ENCODE peak calls at places on chromosomes 16 and 17, in five cellular contexts. W is AG09309, M is neural progenitor cell, H is mucosa of descending colon, U is coronary artery. P is an unnamed sample.

GRCh38 chr17:33682622-33683021 is 389.5 kb upstream of the ASIC2 start:
- DNase-seq in W (no peak), M (no peak), H (no peak), U (no peak), P (no peak)

GRCh38 chr17:35660902-35661301 is 70.5 kb upstream of the RASL10B start:
- DNase-seq in W (no peak), M (no peak), H (no peak), U (no peak), P (no peak)

GRCh38 chr17:39541652-39542051 is 66.1 kb downstream of the NEUROD2 start:
- DNase-seq in W (no peak), M (no peak), H (no peak), U (no peak), P (no peak)

GRCh38 chr17:4708436-4708835 is 2.0 kb upstream of the ARRB2 start:
- DNase-seq in W (no peak), M (peak), H (no peak), U (no peak), P (no peak)

GRCh38 chr17:13925579-13925978 is 143.7 kb upstream of the COX10 start:
- DNase-seq in W (no peak), M (no peak), H (no peak), U (no peak), P (no peak)

GRCh38 chr17:37605813-37606505 is 3.3 kb downstream of the SYNRG start:
- DNase-seq in W (peak), M (no peak), H (no peak), U (no peak), P (no peak)

GRCh38 chr16:81786321-81786720 is 7.2 kb downstream of the PLCG2 start:
- DNase-seq in W (no peak), M (no peak), H (no peak), U (no peak), P (no peak)

GRCh38 chr17:43983515-43984411 is 20.7 kb upstream of the NAGS start:
- DNase-seq in W (no peak), M (peak), H (peak), U (no peak), P (no peak)

GRCh38 chr17:68238488-68238887 is 9.4 kb upstream of the AMZ2 start:
- DNase-seq in W (no peak), M (no peak), H (no peak), U (no peak), P (no peak)

GRCh38 chr17:50047488-50048126 is 8.3 kb upstream of the ITGA3 start:
- DNase-seq in W (no peak), M (no peak), H (no peak), U (no peak), P (no peak)

GRCh38 chr16:31084584-31085298 is 4.0 kb downstream of the PRSS53 start:
- DNase-seq in W (no peak), M (no peak), H (no peak), U (no peak), P (no peak)

GRCh38 chr17:37483311-37484039 is 6.2 kb upstream of the DUSP14 start:
- DNase-seq in W (peak), M (no peak), H (no peak), U (no peak), P (no peak)

GRCh38 chr16:67397451-67397801 is 4.1 kb upstream of the TPPP3 start:
- DNase-seq in W (no peak), M (no peak), H (peak), U (no peak), P (no peak)

GRCh38 chr16:9818702-9819101 is 363.5 kb downstream of the GRIN2A start:
- DNase-seq in W (no peak), M (no peak), H (no peak), U (no peak), P (no peak)
- H3K4me3 ChIP-seq in W (no peak), M (no peak), H (no peak), U (no peak), P (no peak)

GRCh38 chr16:73069581-73070262 is 21.8 kb upstream of the ZFHX3 start:
- DNase-seq in W (no peak), M (no peak), H (no peak), U (peak), P (no peak)

GRCh38 chr16:73066927-73067670 is 19.2 kb upstream of the ZFHX3 start:
- DNase-seq in W (no peak), M (peak), H (peak), U (peak), P (no peak)

GRCh38 chr16:73068546-73069401 is 20.8 kb upstream of the ZFHX3 start:
- DNase-seq in W (peak), M (peak), H (peak), U (peak), P (no peak)

GRCh38 chr16:73066321-73066926 is 18.5 kb upstream of the ZFHX3 start:
- DNase-seq in W (no peak), M (peak), H (peak), U (peak), P (no peak)

DNA sequence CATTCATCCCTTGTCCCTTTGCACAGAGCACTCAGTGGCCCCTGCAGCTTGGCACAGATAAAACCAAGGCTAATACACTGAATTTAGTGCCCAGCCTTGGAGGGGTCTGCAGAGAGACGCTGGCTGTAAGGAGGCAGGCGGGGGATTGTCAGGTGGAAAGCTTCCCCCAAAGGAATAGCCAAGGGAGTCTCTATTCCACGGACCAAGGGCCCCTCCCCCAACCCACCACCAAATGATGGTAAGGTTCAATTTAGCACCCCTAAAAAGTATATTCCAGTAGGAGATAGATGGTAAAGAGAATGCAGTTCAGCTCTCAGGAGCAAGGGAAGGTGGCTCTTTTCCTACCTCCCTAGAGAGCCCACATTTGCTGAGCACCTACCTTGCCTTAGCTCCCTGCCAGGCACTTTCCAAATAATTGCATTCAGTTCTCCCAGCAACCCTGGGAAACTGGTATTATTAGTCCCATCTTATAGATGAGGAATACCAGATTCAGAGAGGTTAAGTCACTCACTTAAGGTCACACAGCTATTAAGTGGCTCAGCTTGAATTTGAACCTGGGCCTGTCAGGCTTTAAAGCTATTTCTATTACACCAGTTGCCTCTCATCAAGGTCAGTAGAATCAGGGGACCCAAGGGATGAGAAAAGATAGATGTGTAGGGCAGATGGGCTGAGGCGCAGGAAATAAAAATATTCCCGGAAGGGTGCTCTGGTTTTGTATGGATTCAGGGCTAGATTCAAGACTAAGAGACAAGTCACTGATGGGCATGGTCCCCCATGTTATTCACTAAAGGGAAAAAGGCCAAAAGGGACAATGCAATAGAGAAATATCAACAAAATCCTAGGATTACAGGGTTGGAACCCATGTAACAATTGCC is 20.0 kb upstream of the ZFHX3 start:
- DNase-seq in W (no peak), M (no peak), H (no peak), U (peak), P (no peak)
- TF ChIP-seq CTCF in W (no peak), M (no peak), H (no peak), U (no peak), P (no peak)

DNA sequence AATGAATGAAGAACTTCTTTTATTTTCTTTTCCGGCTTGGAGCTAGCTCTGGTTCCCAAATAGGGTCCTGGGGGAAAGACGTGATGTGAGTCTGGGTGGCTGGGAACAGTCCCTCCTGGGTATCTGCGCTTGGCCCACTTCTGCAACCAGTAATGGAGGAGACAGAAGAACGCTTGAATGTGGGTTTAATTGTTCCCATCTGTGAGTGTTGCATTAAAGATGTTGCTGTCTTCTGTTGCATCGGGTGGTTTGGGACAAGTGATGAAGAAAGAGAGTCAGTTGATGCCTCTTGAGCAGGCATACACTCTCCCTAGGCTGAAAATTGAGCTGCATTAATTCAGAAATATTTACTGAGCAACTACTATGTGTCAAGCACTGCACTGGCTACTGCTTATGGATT is 511.1 kb downstream of the CDH13 start:
- DNase-seq in W (no peak), M (no peak), H (no peak), U (no peak), P (no peak)
- H3K4me3 ChIP-seq in W (peak), M (no peak), H (no peak), U (peak), P (no peak)

DNA sequence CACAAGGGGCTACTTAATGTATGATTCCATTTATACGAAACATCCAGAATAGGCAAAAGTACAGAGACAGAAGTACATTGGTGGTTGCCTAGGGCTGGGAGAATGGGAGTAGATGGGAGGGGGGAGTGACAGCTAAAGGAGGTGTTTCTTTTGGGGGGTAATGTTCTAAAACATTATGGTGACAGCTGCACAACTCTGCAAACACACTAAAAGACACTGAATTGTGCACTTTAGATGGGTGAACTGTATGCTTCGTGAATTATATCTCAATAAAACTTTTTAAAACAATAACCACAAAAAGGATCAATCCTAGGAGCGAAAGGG is 661 bp downstream of the LYRM9 start:
- DNase-seq in W (no peak), M (no peak), H (no peak), U (no peak), P (no peak)
- TF ChIP-seq CTCF in W (no peak), M (no peak), H (no peak), U (no peak), P (no peak)

DNA sequence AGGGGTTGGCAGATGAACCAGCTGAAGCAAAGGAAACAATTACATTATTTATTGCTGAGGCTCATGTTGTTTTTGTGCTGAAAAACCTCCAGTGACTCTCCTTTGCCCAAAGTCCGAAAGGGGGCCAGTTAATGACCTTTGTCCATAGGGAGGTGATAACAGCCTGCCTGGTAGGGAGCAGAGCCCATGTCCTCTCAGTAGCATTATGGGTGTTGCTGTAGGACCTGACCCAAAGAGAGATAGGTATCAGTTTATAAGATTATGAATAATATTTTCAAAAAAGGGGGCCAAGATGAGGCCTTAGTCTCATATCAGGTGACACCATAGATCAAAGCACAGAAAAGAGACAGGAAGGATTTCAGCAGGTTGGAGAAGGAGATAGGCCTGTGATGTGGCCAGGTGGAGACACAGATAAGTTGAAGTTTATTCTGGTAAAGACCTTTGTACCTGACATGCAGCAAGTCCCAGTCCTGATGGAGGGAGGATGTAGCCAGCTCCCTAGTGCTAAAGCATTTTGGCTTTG is 55.1 kb downstream of the CENPV start:
- DNase-seq in W (no peak), M (no peak), H (no peak), U (no peak), P (no peak)
- H3K4me3 ChIP-seq in W (no peak), M (no peak), H (no peak), U (no peak), P (no peak)

GRCh38 chr16:7345423-7345822 is 12.8 kb downstream of the RBFOX1 start:
- DNase-seq in W (no peak), M (no peak), H (no peak), U (no peak), P (no peak)
- TF ChIP-seq CTCF in W (no peak), M (no peak), H (no peak), U (no peak), P (no peak)

GRCh38 chr16:79283578-79283977 is 317.0 kb downstream of the MAF start:
- DNase-seq in W (no peak), M (no peak), H (no peak), U (no peak), P (no peak)

GRCh38 chr16:79284760-79285159 is 315.8 kb downstream of the MAF start:
- DNase-seq in W (no peak), M (no peak), H (no peak), U (no peak), P (no peak)

GRCh38 chr16:79288046-79288445 is 312.5 kb downstream of the MAF start:
- DNase-seq in W (no peak), M (no peak), H (no peak), U (no peak), P (no peak)

GRCh38 chr16:79286646-79287423 is 313.7 kb downstream of the MAF start:
- DNase-seq in W (no peak), M (peak), H (peak), U (no peak), P (no peak)

DNA sequence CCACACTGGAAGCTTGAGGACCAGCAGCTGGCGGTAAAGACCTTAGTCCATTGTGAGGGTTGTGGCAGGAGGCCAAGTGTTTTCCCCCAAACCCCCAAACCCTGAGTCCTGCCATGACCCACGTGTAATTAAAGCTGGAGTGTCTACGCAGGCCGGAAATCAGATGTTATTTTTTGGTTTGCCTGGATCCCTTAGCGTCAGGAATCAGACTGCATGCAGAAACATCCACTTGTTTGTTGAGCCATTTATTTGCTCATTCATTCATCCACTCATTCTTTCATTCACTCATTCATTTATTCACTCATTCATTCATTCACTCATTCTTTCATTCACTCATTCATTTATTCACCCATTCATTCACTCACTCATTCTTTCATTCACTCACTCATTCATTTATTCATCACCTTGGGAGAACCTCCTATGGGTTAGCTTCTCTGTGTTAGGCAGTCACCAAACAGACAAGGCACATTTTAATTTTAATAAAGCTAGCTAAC is 313.1 kb downstream of the MAF start:
- DNase-seq in W (no peak), M (no peak), H (no peak), U (no peak), P (no peak)
- H3K4me3 ChIP-seq in W (no peak), M (no peak), H (no peak), U (peak), P (no peak)

DNA sequence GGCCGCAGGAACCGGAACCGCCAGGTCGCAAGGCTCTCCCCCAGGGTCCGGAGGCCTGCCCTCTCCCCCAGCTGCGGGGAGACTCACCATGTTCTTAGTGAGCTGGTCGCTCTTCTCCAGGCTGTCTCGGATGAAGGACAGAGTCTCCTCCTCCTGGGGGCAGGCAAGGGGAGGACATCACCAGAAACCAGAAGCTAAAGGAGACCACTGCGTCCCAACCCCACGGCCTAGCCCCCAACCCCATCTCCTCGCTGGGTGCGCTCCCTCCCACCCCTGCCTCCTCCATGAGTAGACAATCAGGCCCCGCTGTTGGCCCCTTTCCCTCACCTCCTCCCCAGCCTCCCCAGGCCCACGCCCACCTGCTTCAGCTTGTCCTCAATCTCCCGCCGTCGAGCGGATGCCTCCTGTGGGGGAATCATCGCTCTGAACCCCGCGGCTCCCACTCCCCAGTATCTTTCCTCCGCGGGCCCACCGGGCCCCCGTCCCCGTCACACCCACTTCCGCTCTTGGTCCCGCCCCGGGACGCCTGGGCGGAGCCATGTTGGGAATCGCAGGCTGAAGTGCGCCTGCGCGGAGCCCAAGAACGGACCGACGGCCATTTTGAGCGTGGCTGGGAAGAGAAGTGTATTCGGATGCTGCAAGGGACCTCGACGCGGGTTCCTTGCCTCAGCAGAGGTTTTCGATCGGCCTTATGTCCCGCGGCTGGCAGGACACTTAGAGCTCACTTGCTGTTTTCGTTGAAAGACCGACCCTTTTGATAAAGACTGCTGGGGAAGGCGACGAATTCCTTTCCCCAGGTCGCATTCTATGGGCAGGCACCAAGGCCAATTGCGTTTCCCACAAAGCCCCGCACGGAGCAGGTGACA is at the start of gene EXOC7:
- DNase-seq in W (peak), M (peak), H (peak), U (peak), P (peak)
- TF ChIP-seq CTCF in W (peak), M (no peak), H (no peak), U (no peak), P (no peak)

GRCh38 chr17:1272701-1273100 is 2.5 kb downstream of the BHLHA9 start:
- DNase-seq in W (no peak), M (no peak), H (no peak), U (no peak), P (no peak)
- H3K4me3 ChIP-seq in W (no peak), M (no peak), H (no peak), U (no peak), P (no peak)

GRCh38 chr16:70659546-70659945 is 13.2 kb downstream of the IL34 start:
- DNase-seq in W (no peak), M (no peak), H (no peak), U (no peak), P (no peak)
- TF ChIP-seq CTCF in W (no peak), M (no peak), H (no peak), U (no peak), P (no peak)